ENCODE peak calls at places on chromosomes 3 and 15, in ten cellular contexts. W is NCI-H1930; Q is stimulated activated CD4-positive, alpha-beta T cell treated with anti-CD3 and anti-CD28 coated beads, Interleukin-2, amount 100 ng/mL, for 48 hours; B is cerebellum; Z is T-helper 1 cell; D is activated T-helper 9 cell treated with anti-CD3 and anti-CD28 coated beads, Interleukin-2, amount 50 U/mL, for 16 hours; O is OCI-M1; U is activated naive CD8-positive, alpha-beta T cell treated with anti-CD3 and anti-CD28 coated beads for 36 hours; H is renal cortical epithelial cell; I is NCI-H1092 treated with DMSO at 0.1 percent for 48 hours. N is an unnamed sample.

GRCh38 chr3:112061152-112061551 is 25.0 kb upstream of the C3orf52 start:
- DNase-seq in B (no peak), Q (no peak), D (no peak), O (no peak), Z (no peak), W (no peak), I (no peak), H (peak; percentile 85), U (no peak), N (no peak)

GRCh38 chr15:78107471-78107870 is 15.1 kb downstream of the SH2D7 start:
- DNase-seq in Q (no peak), W (no peak), B (no peak), H (no peak), U (no peak), I (no peak), D (no peak), O (no peak), Z (no peak), N (no peak)

GRCh38 chr3:141444586-141445285 is 42.1 kb upstream of the RASA2 start:
- DNase-seq in B (no peak), Z (no peak), I (no peak), D (no peak), H (no peak), Q (no peak), U (no peak), O (no peak), W (no peak), N (no peak)

GRCh38 chr15:57224664-57225063 is 151.6 kb upstream of the CGNL1 start:
- DNase-seq in Z (no peak), O (peak; percentile 34), I (no peak), H (peak; percentile 49), B (no peak), W (no peak), U (no peak), Q (no peak), D (no peak), N (no peak)

GRCh38 chr3:10248184-10248983 is at the start of gene TATDN2:
- DNase-seq in Q (peak; percentile 90), W (peak; percentile 88), B (peak; percentile 99), O (peak; percentile 99), U (peak; percentile 96), I (peak; percentile 85), D (peak; percentile 90), Z (peak; percentile 88), H (peak; percentile 89), N (peak; percentile 84)

GRCh38 chr15:36361351-36361870 is 218.0 kb upstream of the CDIN1 start:
- DNase-seq in Z (no peak), U (no peak), H (peak; percentile 13), W (no peak), D (no peak), I (no peak), Q (no peak), B (no peak), O (no peak), N (no peak)

GRCh38 chr3:66555214-66555844 is 54.5 kb upstream of the LRIG1 start:
- DNase-seq in H (no peak), Z (no peak), O (no peak), U (no peak), Q (no peak), W (no peak), I (peak; percentile 23), B (no peak), D (no peak), N (no peak)

GRCh38 chr3:135103913-135104312 is 308.9 kb downstream of the EPHB1 start:
- DNase-seq in D (no peak), W (no peak), U (no peak), Q (no peak), B (no peak), H (no peak), Z (no peak), I (no peak), O (no peak), N (no peak)

GRCh38 chr15:41904487-41905359 is 10.9 kb upstream of the SPTBN5 start:
- DNase-seq in D (peak; percentile 49), O (peak; percentile 78), Z (peak; percentile 36), I (peak; percentile 52), U (peak; percentile 62), B (peak; percentile 90), Q (peak; percentile 59), H (peak; percentile 51), W (no peak), N (peak; percentile 53)

GRCh38 chr3:34268032-34268760 is 469.8 kb downstream of the PDCD6IP start:
- DNase-seq in H (no peak), Q (no peak), I (no peak), D (no peak), B (no peak), Z (no peak), U (no peak), W (no peak), O (peak; percentile 28), N (no peak)

GRCh38 chr3:3664916-3665315 is 134.3 kb upstream of the LRRN1 start:
- DNase-seq in O (no peak), H (peak; percentile 89), B (no peak), U (no peak), W (no peak), D (no peak), Q (no peak), I (no peak), Z (no peak), N (no peak)

GRCh38 chr3:72998489-72998888 is 1.9 kb downstream of the PPP4R2 start:
- DNase-seq in Z (no peak), H (no peak), O (no peak), I (no peak), U (no peak), D (no peak), W (no peak), B (no peak), Q (no peak), N (no peak)

GRCh38 chr3:56790016-56790950 is 11.5 kb downstream of the ARHGEF3 start:
- DNase-seq in I (no peak), B (no peak), W (no peak), O (peak; percentile 9), H (no peak), U (peak; percentile 37), Q (no peak), D (no peak), Z (no peak), N (no peak)

GRCh38 chr15:73389971-73390544 is 21.3 kb upstream of the HCN4 start:
- DNase-seq in H (no peak), O (no peak), U (no peak), D (no peak), Q (no peak), W (no peak), I (no peak), Z (no peak), B (no peak), N (no peak)

GRCh38 chr3:117144832-117145231 is 435.3 kb downstream of the TUSC7 start:
- DNase-seq in I (no peak), O (peak; percentile 6), B (no peak), Z (no peak), Q (no peak), U (no peak), H (no peak), D (no peak), W (no peak), N (no peak)

GRCh38 chr3:142117452-142117851 is 31.9 kb downstream of the TFDP2 start:
- DNase-seq in O (no peak), W (no peak), Q (no peak), H (peak; percentile 79), I (no peak), B (no peak), D (no peak), Z (no peak), U (no peak), N (no peak)

GRCh38 chr15:25170113-25170731 is 215.4 kb downstream of the SNRPN start:
- DNase-seq in D (no peak), U (no peak), Q (no peak), O (no peak), H (no peak), Z (peak; percentile 1), B (no peak), I (no peak), W (no peak), N (no peak)

GRCh38 chr15:70748281-70748747 is 15.0 kb downstream of the UACA start:
- DNase-seq in U (no peak), Q (no peak), H (peak; percentile 35), D (no peak), I (no peak), Z (no peak), B (no peak), W (no peak), O (no peak), N (no peak)

GRCh38 chr3:173913397-173913796 is 515.9 kb downstream of the NLGN1 start:
- DNase-seq in Q (no peak), H (peak; percentile 21), I (no peak), U (no peak), W (no peak), B (no peak), Z (no peak), O (peak; percentile 72), D (no peak), N (no peak)

GRCh38 chr3:25478358-25478757 is 50.3 kb downstream of the RARB start:
- DNase-seq in H (no peak), Q (no peak), Z (no peak), W (no peak), O (no peak), D (no peak), U (no peak), B (no peak), I (no peak), N (no peak)

GRCh38 chr15:57610130-57610529 is 18.4 kb downstream of the MYZAP start:
- DNase-seq in D (no peak), B (no peak), Z (no peak), W (no peak), U (no peak), I (peak; percentile 36), Q (no peak), O (no peak), H (peak; percentile 85), N (no peak)

GRCh38 chr15:89115547-89115946 is 27.3 kb downstream of the ABHD2 start:
- DNase-seq in Z (no peak), H (no peak), O (no peak), Q (no peak), B (peak; percentile 72), U (no peak), W (no peak), D (no peak), I (peak; percentile 54), N (no peak)

GRCh38 chr3:32733631-32734229 is 48.7 kb downstream of the CNOT10 start:
- DNase-seq in U (no peak), D (no peak), B (peak; percentile 15), H (peak; percentile 62), I (no peak), W (no peak), Q (no peak), O (peak; percentile 66), Z (no peak), N (no peak)

GRCh38 chr15:63126726-63127125 is 5.1 kb downstream of the LACTB start:
- DNase-seq in B (no peak), U (no peak), O (no peak), W (no peak), Z (no peak), D (no peak), H (no peak), I (no peak), Q (no peak), N (no peak)

GRCh38 chr3:101780661-101781060 is 1.6 kb downstream of the NXPE3 start:
- DNase-seq in Z (no peak), Q (no peak), H (peak; percentile 72), D (no peak), U (no peak), B (peak; percentile 23), O (peak; percentile 33), W (no peak), I (no peak), N (no peak)

GRCh38 chr15:89494006-89494405 is 2.4 kb downstream of the RHCG start:
- DNase-seq in H (no peak), Q (no peak), O (no peak), W (no peak), Z (no peak), U (no peak), I (no peak), D (no peak), B (no peak), N (no peak)

GRCh38 chr3:197309528-197310361 is 11.3 kb upstream of the DLG1 start:
- DNase-seq in H (peak; percentile 99), U (no peak), O (peak; percentile 74), Z (no peak), I (no peak), B (no peak), D (no peak), W (no peak), Q (no peak), N (no peak)

GRCh38 chr3:101867521-101867920 is 18.2 kb downstream of the NFKBIZ start:
- DNase-seq in O (no peak), I (no peak), Z (no peak), U (no peak), D (no peak), Q (no peak), B (no peak), H (peak; percentile 28), W (no peak), N (no peak)

N was measured in T-helper 17 cell.